ENCODE peak calls at places on chromosomes 5 and 9, in eight cellular contexts. V, D, G, Z, J, M, X and T are unnamed samples. For H3K36me3, the result is how much of the 10 kb centered on the place peaks cover.

GRCh38 chr5:176500511-176500910 is 36.7 kb downstream of the RNF44 start:
- DNase-seq in X (no peak), V (no peak), Z (peak), G (no peak), M (no peak), D (no peak), J (peak), T (no peak)

GRCh38 chr5:177997319-177997670 is 1.3 kb upstream of the PROP1 start:
- DNase-seq in J (no peak), Z (no peak), X (no peak), V (no peak), M (no peak), G (no peak), D (no peak), T (no peak)

GRCh38 chr5:94217216-94217615 is 401.2 kb downstream of the KIAA0825 start:
- DNase-seq in M (no peak), Z (peak), D (no peak), G (no peak), J (peak), X (no peak), V (no peak), T (no peak)

GRCh38 chr9:38401994-38402393 is 9.5 kb downstream of the ALDH1B1 start:
- DNase-seq in X (no peak), J (no peak), V (no peak), G (no peak), M (no peak), Z (no peak), D (no peak), T (no peak)

GRCh38 chr5:151471276-151471675 is 23.9 kb downstream of the SLC36A1 start:
- DNase-seq in X (no peak), D (no peak), V (no peak), M (no peak), G (no peak), Z (peak), J (no peak), T (no peak)

GRCh38 chr9:127808347-127809001 is 5.8 kb downstream of the FPGS start:
- DNase-seq in M (no peak), Z (no peak), J (no peak), X (no peak), V (no peak), D (no peak), G (no peak), T (no peak)

GRCh38 chr5:58800861-58801540 is 218.1 kb downstream of the RAB3C start:
- DNase-seq in M (no peak), V (no peak), X (no peak), D (no peak), G (no peak), Z (no peak), J (no peak), T (no peak)

GRCh38 chr5:87242242-87242641 is 25.4 kb upstream of the RASA1 start:
- DNase-seq in G (no peak), X (no peak), J (no peak), V (no peak), Z (no peak), D (no peak), M (no peak), T (no peak)

GRCh38 chr9:87581949-87582637 is 84.4 kb downstream of the DAPK1 start:
- DNase-seq in V (no peak), G (no peak), Z (no peak), M (no peak), J (no peak), D (no peak), X (no peak), T (no peak)

GRCh38 chr9:87909310-87910041 is 8.3 kb upstream of the SPATA31C1 start:
- DNase-seq in M (no peak), V (peak), G (no peak), J (no peak), D (no peak), Z (no peak), X (no peak), T (no peak)

GRCh38 chr9:105608685-105609598 is 51.0 kb downstream of the FKTN start:
- DNase-seq in G (no peak), V (no peak), J (peak), D (peak), Z (peak), M (no peak), X (peak), T (no peak)

GRCh38 chr5:32302822-32303754 is 9.7 kb downstream of the MTMR12 start:
- DNase-seq in J (no peak), D (no peak), M (no peak), G (no peak), X (no peak), Z (no peak), V (no peak), T (no peak)

GRCh38 chr5:68295772-68296171 is 80.2 kb downstream of the PIK3R1 start:
- DNase-seq in G (no peak), V (no peak), Z (no peak), D (no peak), J (no peak), M (no peak), X (no peak), T (peak)

GRCh38 chr5:68297656-68298055 is 82.1 kb downstream of the PIK3R1 start:
- DNase-seq in J (no peak), X (no peak), G (no peak), Z (no peak), M (no peak), D (no peak), V (no peak), T (no peak)

GRCh38 chr5:68299575-68299974 is 84.0 kb downstream of the PIK3R1 start:
- DNase-seq in D (no peak), X (no peak), M (no peak), G (no peak), V (no peak), J (peak), Z (peak), T (no peak)

GRCh38 chr5:68299105-68299504 is 83.5 kb downstream of the PIK3R1 start:
- DNase-seq in X (no peak), G (no peak), J (no peak), Z (no peak), M (no peak), V (no peak), D (no peak), T (no peak)

DNA sequence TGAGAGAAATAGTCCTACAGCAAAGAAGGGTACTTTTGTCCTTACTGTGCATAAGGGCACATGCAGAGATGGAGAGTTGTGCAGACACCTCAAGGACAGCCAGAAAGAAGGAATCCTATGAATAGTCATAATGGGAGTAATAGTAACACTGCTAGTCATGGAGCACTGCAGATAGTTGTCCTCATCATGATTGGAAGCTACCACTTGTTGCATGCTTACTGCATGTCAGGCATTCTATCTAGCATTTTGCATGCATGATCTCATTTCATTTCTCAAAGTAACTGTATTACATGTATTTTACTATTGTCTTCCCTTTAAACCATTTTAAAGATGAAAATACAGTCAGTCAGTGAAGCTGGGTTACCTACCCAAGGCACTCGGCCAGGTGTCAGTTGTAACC is 81.3 kb downstream of the PIK3R1 start:
- DNase-seq in X (no peak), Z (no peak), G (no peak), M (no peak), J (no peak), V (no peak), D (no peak), T (no peak)
- H3K36me3 ChIP-seq in X (half or more), Z (under half), G (half or more), M (half or more), J (half or more), V (under half), D (half or more), T (under half)

GRCh38 chr5:180498378-180498777 is 4.2 kb downstream of the CNOT6 start:
- DNase-seq in J (no peak), M (no peak), D (no peak), Z (no peak), X (no peak), G (no peak), V (no peak), T (no peak)
- H3K36me3 ChIP-seq in J (under half), M (under half), D (under half), Z (under half), X (half or more), G (under half), V (under half), T (under half)

GRCh38 chr9:92724528-92725265 is 39.9 kb downstream of the BICD2 start:
- DNase-seq in V (peak), X (no peak), M (no peak), D (no peak), Z (no peak), J (no peak), G (no peak), T (peak)
- H3K36me3 ChIP-seq in V (under half), X (half or more), M (under half), D (under half), Z (under half), J (under half), G (under half), T (under half)

GRCh38 chr9:110351009-110351467 is 13.4 kb upstream of the TXNDC8 start:
- DNase-seq in Z (peak), M (no peak), X (no peak), D (no peak), J (peak), G (no peak), V (no peak), T (no peak)

GRCh38 chr9:110343537-110343936 is 5.9 kb upstream of the TXNDC8 start:
- DNase-seq in X (no peak), J (no peak), M (no peak), Z (no peak), G (no peak), V (no peak), D (no peak), T (no peak)

DNA sequence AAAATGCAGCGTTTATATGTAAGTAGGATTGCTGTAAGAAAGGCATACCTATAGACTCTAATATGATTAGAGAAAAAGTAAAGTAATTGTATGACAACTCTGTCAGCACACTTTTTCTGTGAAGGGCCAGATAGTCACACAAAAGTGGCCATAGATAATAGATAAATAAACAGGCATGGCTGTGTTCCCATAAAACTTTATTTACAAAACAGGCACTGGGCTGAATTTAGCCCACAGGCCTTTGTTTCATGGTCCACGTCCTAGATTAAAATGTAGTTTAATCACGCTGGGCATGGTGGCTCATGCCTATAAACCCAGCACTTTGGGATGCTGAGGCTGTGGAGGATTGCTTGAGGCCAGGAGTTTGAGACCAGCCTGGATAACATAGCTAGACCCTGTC is 8.7 kb upstream of the TXNDC8 start:
- DNase-seq in D (no peak), X (no peak), M (no peak), J (no peak), V (no peak), G (no peak), Z (no peak), T (no peak)
- H3K36me3 ChIP-seq in D (under half), X (under half), M (under half), J (under half), V (under half), G (under half), Z (under half), T (under half)

DNA sequence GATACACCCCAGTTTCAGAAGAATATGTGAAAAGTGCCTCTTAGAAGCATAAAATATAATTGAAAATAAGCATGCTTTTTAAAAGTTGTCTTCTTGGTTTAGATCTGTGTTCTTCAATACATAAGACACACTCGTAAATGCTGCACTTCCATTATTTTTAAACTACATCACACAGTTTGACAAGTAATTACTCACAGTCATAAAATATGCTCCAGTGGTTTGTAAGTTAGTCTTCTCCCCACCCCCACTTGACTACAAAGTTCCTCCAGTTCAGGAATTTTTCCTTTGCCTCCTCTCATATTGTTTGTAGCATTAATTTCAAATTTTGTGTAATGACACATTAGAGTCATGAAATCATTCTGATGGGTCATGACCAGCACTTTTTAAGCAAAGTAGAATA is 60.3 kb upstream of the PTGER4 start:
- DNase-seq in M (no peak), X (peak), G (no peak), Z (no peak), V (no peak), J (peak), D (no peak), T (no peak)
- H3K36me3 ChIP-seq in M (under half), X (under half), G (under half), Z (under half), V (under half), J (under half), D (under half), T (under half)

GRCh38 chr9:113184509-113184908 is 33.7 kb downstream of the SLC31A2 start:
- DNase-seq in G (no peak), J (no peak), X (no peak), Z (peak), V (no peak), D (no peak), M (no peak), T (no peak)

GRCh38 chr9:113184089-113184488 is 33.3 kb downstream of the SLC31A2 start:
- DNase-seq in X (no peak), V (no peak), G (no peak), Z (no peak), M (no peak), D (no peak), J (no peak), T (no peak)

GRCh38 chr9:113187935-113188595 is 33.0 kb downstream of the FKBP15 start:
- DNase-seq in G (peak), D (no peak), X (peak), J (peak), M (no peak), V (peak), Z (peak), T (peak)

GRCh38 chr9:113186241-113186755 is 34.8 kb downstream of the FKBP15 start:
- DNase-seq in M (no peak), V (no peak), D (no peak), Z (no peak), X (no peak), J (no peak), G (no peak), T (no peak)

DNA sequence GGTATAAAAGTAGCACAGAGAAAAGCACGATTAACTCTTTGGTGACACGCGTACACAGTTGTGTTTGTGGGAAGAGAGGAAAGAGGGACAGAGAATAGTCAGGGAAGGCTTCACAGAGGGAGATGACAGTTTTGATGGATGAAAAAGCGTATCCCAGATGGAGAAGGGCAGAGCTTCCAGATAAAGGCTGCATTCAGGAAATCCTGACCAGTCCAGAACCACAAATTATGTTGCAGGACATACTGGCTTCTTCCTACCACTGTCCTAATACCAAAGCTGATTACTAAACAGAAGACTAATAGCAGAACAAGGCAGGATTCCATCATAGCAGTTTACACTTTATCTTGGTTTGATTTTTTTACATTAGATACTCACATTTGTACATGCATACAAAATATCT is 34.5 kb downstream of the SLC31A2 start:
- DNase-seq in G (no peak), J (no peak), D (no peak), X (no peak), Z (no peak), V (no peak), M (no peak), T (no peak)
- H3K36me3 ChIP-seq in G (half or more), J (half or more), D (half or more), X (half or more), Z (under half), V (under half), M (half or more), T (under half)